ENCODE peak calls at places on chromosome 12, in seven cellular contexts. F is stromal cell of bone marrow, X is mesothelial cell of epicardium, V is fibroblast of pulmonary artery, R is AG04449, N is T-helper 9 cell, W is body of pancreas. C is an unnamed sample.

GRCh38 chr12:97944576-97944975 is 482.0 kb downstream of the RMST start:
- DNase-seq in F (no peak), X (no peak), V (no peak), R (no peak), N (no peak), W (no peak), C (no peak)

GRCh38 chr12:11657511-11657910 is 8.0 kb downstream of the ETV6 start:
- DNase-seq in F (no peak), X (no peak), V (no peak), R (no peak), N (no peak), W (no peak), C (no peak)

GRCh38 chr12:52832451-52832850 is 1.7 kb downstream of the KRT79 start:
- DNase-seq in F (no peak), X (no peak), V (no peak), R (no peak), N (no peak), W (no peak), C (no peak)

GRCh38 chr12:81284137-81284536 is 206.3 kb downstream of the ACSS3 start:
- DNase-seq in F (peak), X (no peak), V (no peak), R (no peak), N (no peak), W (no peak), C (no peak)

GRCh38 chr12:20410746-20411145 is 42.4 kb downstream of the PDE3A start:
- DNase-seq in F (no peak), X (no peak), V (no peak), R (no peak), N (no peak), W (no peak), C (no peak)

GRCh38 chr12:116697305-116698130 is 40.4 kb downstream of the SPRING1 start:
- DNase-seq in F (no peak), X (no peak), V (no peak), R (no peak), N (no peak), W (peak), C (no peak)

GRCh38 chr12:1906579-1906978 is 11.9 kb downstream of the CACNA2D4 start:
- DNase-seq in F (no peak), X (no peak), V (no peak), R (no peak), N (no peak), W (no peak), C (no peak)

GRCh38 chr12:116346751-116347150 is 69.3 kb upstream of the MED13L start:
- DNase-seq in F (peak), X (no peak), V (peak), R (peak), N (no peak), W (peak), C (no peak)

C was measured in H1.